ENCODE peak calls at places on chromosome 9, in six cellular contexts. S is fibroblast of mammary gland, N is AG10803, M is astrocyte of the spinal cord, C is lung, W is MM.1S. Q is an unnamed sample.

GRCh38 chr9:36128331-36128730 is 8.2 kb upstream of the GLIPR2 start:
- DNase-seq in N (peak; percentile 24), M (no peak), C (no peak), W (no peak), S (no peak), Q (no peak)

GRCh38 chr9:27595733-27596132 is 22.5 kb upstream of the C9orf72 start:
- DNase-seq in M (no peak), W (no peak), N (no peak), C (no peak), S (no peak), Q (no peak)

GRCh38 chr9:16075695-16076094 is 522.9 kb downstream of the CCDC171 start:
- DNase-seq in W (no peak), N (no peak), M (no peak), S (no peak), C (no peak), Q (no peak)

GRCh38 chr9:90556897-90557296 is 85.7 kb downstream of the DIRAS2 start:
- DNase-seq in C (no peak), N (no peak), M (no peak), S (no peak), W (no peak), Q (no peak)

GRCh38 chr9:132061526-132061925 is 18.1 kb downstream of the MED27 start:
- DNase-seq in S (no peak), W (no peak), C (no peak), M (no peak), N (no peak), Q (no peak)

GRCh38 chr9:117768740-117769400 is 64.7 kb downstream of the TLR4 start:
- DNase-seq in N (peak; percentile 42), S (no peak), C (no peak), W (no peak), M (no peak), Q (no peak)

GRCh38 chr9:69190086-69190865 is 16.2 kb downstream of the TJP2 start:
- DNase-seq in C (no peak), M (no peak), W (no peak), S (no peak), N (no peak), Q (no peak)

GRCh38 chr9:120894404-120895226 is 17.6 kb upstream of the PHF19 start:
- DNase-seq in M (no peak), S (peak; percentile 28), C (no peak), W (no peak), N (no peak), Q (no peak)

GRCh38 chr9:10512144-10512543 is 100.7 kb downstream of the PTPRD start:
- DNase-seq in M (no peak), S (no peak), C (no peak), N (no peak), W (no peak), Q (no peak)

GRCh38 chr9:38046669-38047300 is 22.2 kb downstream of the SHB start:
- DNase-seq in C (peak; percentile 54), W (no peak), S (no peak), N (peak; percentile 90), M (peak; percentile 57), Q (peak; percentile 44)

GRCh38 chr9:121322037-121322736 is 47.9 kb downstream of the STOM start:
- DNase-seq in S (peak; percentile 98), W (no peak), N (peak; percentile 95), C (no peak), M (peak; percentile 95), Q (no peak)

GRCh38 chr9:108933231-108933630 is 693 bp downstream of the ELP1 start:
- DNase-seq in C (no peak), S (peak; percentile 32), M (peak; percentile 13), N (peak; percentile 26), W (peak; percentile 12), Q (no peak)

GRCh38 chr9:76373173-76373771 is 21.0 kb downstream of the RFK start:
- DNase-seq in S (peak; percentile 91), W (no peak), N (peak; percentile 87), M (peak; percentile 42), C (no peak), Q (peak; percentile 51)

GRCh38 chr9:16315720-16316119 is 554.8 kb downstream of the BNC2 start:
- DNase-seq in C (no peak), W (no peak), S (no peak), M (no peak), N (peak; percentile 72), Q (no peak)

GRCh38 chr9:136312436-136312835 is 8.5 kb upstream of the CCDC187 start:
- DNase-seq in S (peak; percentile 47), N (peak; percentile 45), C (no peak), W (peak; percentile 26), M (peak; percentile 23), Q (peak; percentile 26)

GRCh38 chr9:129783516-129784361 is 19.2 kb upstream of the TOR1B start:
- DNase-seq in N (peak; percentile 75), M (peak; percentile 74), C (peak; percentile 80), S (peak; percentile 78), W (peak; percentile 61), Q (peak; percentile 49)

GRCh38 chr9:27421567-27421966 is 102.5 kb upstream of the IFNK start:
- DNase-seq in W (no peak), S (no peak), C (no peak), N (peak; percentile 58), M (no peak), Q (no peak)

GRCh38 chr9:131590907-131591844 is 45.9 kb downstream of the PRRT1B start:
- DNase-seq in W (peak; percentile 69), C (peak; percentile 80), S (peak; percentile 69), M (peak; percentile 73), N (peak; percentile 74), Q (peak; percentile 70)

GRCh38 chr9:88682431-88682831 is 147.5 kb downstream of the NXNL2 start:
- DNase-seq in N (no peak), M (no peak), C (no peak), W (no peak), S (peak; percentile 76), Q (no peak)

GRCh38 chr9:12980482-12980881 is 205.7 kb downstream of the LURAP1L start:
- DNase-seq in C (no peak), S (no peak), N (no peak), W (no peak), M (no peak), Q (no peak)

GRCh38 chr9:134365115-134365596 is 38.9 kb downstream of the RXRA start:
- DNase-seq in N (no peak), W (no peak), M (no peak), C (no peak), S (no peak), Q (no peak)

DNA sequence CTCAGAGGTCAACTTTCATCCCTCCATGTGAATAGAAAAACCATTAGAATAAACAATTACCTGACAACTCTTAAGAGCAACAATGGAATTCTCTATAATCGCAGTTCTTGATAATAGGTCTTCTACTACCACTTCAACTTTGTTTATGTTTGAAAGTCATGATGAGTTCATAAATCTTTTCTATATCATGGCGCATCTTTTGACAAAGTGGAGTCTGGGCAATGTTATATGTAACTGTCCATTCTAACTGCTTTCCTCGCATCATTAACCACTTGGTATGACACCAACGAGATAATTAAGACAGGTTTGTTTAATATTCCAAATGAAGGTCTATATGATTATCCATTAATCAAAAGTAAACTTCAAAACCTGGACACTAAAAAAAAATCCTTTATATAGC is 272.0 kb downstream of the DENND1A start:
- DNase-seq in M (no peak), S (no peak), N (no peak), W (no peak), C (no peak), Q (no peak)
- H3K4me3 ChIP-seq in M (no peak overlapping the region), S (no peak overlapping the region), N (no peak overlapping the region), W (no peak overlapping the region), C (no peak overlapping the region), Q (no peak overlapping the region)

GRCh38 chr9:93186151-93186715 is 2.3 kb downstream of the WNK2 start:
- DNase-seq in M (no peak), W (no peak), S (no peak), C (no peak), N (no peak), Q (no peak)

GRCh38 chr9:93187047-93187446 is 3.1 kb downstream of the WNK2 start:
- DNase-seq in N (no peak), W (no peak), S (no peak), C (no peak), M (no peak), Q (no peak)

GRCh38 chr9:93183663-93184438 is at the start of gene WNK2:
- DNase-seq in N (no peak), C (no peak), S (peak; percentile 4), M (no peak), W (peak; percentile 46), Q (peak; percentile 28)

GRCh38 chr9:93184439-93185221 is 691 bp downstream of the WNK2 start:
- DNase-seq in W (no peak), N (no peak), C (no peak), S (no peak), M (no peak), Q (peak; percentile 22)

GRCh38 chr9:93185261-93186150 is 1.6 kb downstream of the WNK2 start:
- DNase-seq in N (no peak), C (no peak), M (no peak), S (no peak), W (no peak), Q (no peak)
- H3K4me3 ChIP-seq in N (no peak overlapping the region), C (no peak overlapping the region), M (no peak overlapping the region), S (no peak overlapping the region), W (no peak overlapping the region), Q (no peak overlapping the region)

GRCh38 chr9:110106698-110107097 is 101.3 kb downstream of the C9orf152 start:
- DNase-seq in C (no peak), N (no peak), M (no peak), W (no peak), S (no peak), Q (no peak)
- H3K4me3 ChIP-seq in C (no peak overlapping the region), N (no peak overlapping the region), M (no peak overlapping the region), W (no peak overlapping the region), S (no peak overlapping the region), Q (no peak overlapping the region)

DNA sequence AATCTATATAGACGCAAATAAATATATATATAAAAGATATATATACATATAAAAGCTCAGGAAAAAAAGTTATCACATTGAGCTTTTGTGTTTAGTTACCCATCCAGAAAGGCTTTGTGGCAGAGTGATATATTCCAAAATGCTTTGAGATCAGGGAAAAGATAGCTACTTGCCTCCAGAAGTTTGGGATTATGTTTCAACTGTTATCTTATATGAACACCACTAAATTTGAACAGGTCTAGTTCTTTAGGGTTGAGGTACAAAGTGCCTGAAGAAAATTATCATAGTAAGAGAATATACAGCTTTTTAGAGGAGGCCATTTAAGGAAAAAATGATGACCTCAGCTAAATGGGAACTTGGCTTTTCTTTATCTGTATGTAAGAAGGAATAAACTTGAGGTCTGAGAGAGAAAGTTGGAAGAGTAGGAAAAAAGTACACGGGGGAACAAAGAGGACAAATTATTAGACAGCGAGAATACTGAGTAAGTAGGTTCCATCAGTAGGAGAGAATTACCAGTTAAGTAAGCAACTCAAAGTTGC is 2.4 kb downstream of the ERP44 start:
- DNase-seq in S (no peak), M (no peak), N (no peak), C (no peak), W (no peak), Q (no peak)
- H3K4me3 ChIP-seq in S (no peak overlapping the region), M (no peak overlapping the region), N (no peak overlapping the region), C (no peak overlapping the region), W (no peak overlapping the region), Q (no peak overlapping the region)

GRCh38 chr9:14198544-14199510 is 115.1 kb downstream of the NFIB start:
- DNase-seq in W (no peak), N (peak; percentile 39), C (no peak), S (peak; percentile 79), M (peak; percentile 62), Q (peak; percentile 100)
- H3K4me3 ChIP-seq in W (no peak overlapping the region), N (no peak overlapping the region), C (no peak overlapping the region), S (no peak overlapping the region), M (no peak overlapping the region), Q (no peak overlapping the region)